ENCODE peak calls at places on chromosomes 1 and 21, in eight cellular contexts. T is posterior vena cava; W is choroid plexus epithelial cell; R is SW 1271; H is stimulated activated CD8-positive, alpha-beta memory T cell treated with anti-CD3 and anti-CD28 coated beads, Interleukin-7, amount 100 ng/mL, for 1 hour; P is body of pancreas; Y is B cell; V is mesothelial cell of epicardium. M is an unnamed sample.

GRCh38 chr1:170520601-170521000 is 11.4 kb upstream of the GORAB start:
- DNase-seq in R (no peak), T (no peak), W (no peak), V (no peak), Y (no peak), P (no peak), H (no peak), M (no peak)

GRCh38 chr1:160637821-160638539 is 8.9 kb downstream of the SLAMF1 start:
- DNase-seq in R (no peak), Y (peak), H (no peak), P (no peak), W (peak), V (no peak), T (no peak), M (peak)

GRCh38 chr1:10835423-10836421 is 39.3 kb upstream of the CASZ1 start:
- DNase-seq in V (peak), W (peak), H (no peak), R (no peak), P (peak), Y (no peak), T (no peak), M (peak)

GRCh38 chr1:10852018-10852417 is 55.6 kb upstream of the CASZ1 start:
- DNase-seq in Y (no peak), V (no peak), R (no peak), P (no peak), H (no peak), T (no peak), W (no peak), M (no peak)

GRCh38 chr21:42846221-42846620 is 33.1 kb downstream of the WDR4 start:
- DNase-seq in P (peak), V (peak), W (no peak), Y (no peak), T (peak), R (no peak), H (no peak), M (no peak)

GRCh38 chr21:45266518-45267389 is 20.9 kb downstream of the POFUT2 start:
- DNase-seq in H (no peak), R (no peak), Y (no peak), P (no peak), V (peak), W (peak), T (peak), M (peak)

GRCh38 chr21:42707207-42707830 is 53.9 kb downstream of the PDE9A start:
- DNase-seq in W (no peak), Y (no peak), P (no peak), V (no peak), T (no peak), R (no peak), H (no peak), M (no peak)

GRCh38 chr1:165629848-165630628 is 996 bp upstream of the MGST3 start:
- DNase-seq in H (no peak), Y (peak), R (no peak), P (no peak), W (no peak), V (no peak), T (no peak), M (no peak)

GRCh38 chr1:233679030-233679429 is 65.1 kb downstream of the KCNK1 start:
- DNase-seq in R (no peak), Y (no peak), V (no peak), W (no peak), P (no peak), H (no peak), T (no peak), M (no peak)

GRCh38 chr1:7596126-7596755 is 174.9 kb upstream of the VAMP3 start:
- DNase-seq in W (no peak), R (no peak), V (no peak), Y (no peak), H (no peak), P (no peak), T (peak), M (no peak)

GRCh38 chr1:38512789-38513188 is 346.8 kb downstream of the RRAGC start:
- DNase-seq in W (no peak), H (no peak), T (no peak), Y (no peak), V (no peak), R (no peak), P (no peak), M (no peak)

GRCh38 chr1:240244968-240245628 is 153.4 kb downstream of the FMN2 start:
- DNase-seq in H (no peak), P (no peak), W (peak), R (peak), V (no peak), T (no peak), Y (no peak), M (no peak)

GRCh38 chr1:9438431-9439073 is 100.7 kb upstream of the SLC25A33 start:
- DNase-seq in R (no peak), H (no peak), W (peak), T (peak), V (no peak), Y (no peak), P (peak), M (no peak)

GRCh38 chr1:12549460-12550349 is 68.3 kb downstream of the DHRS3 start:
- DNase-seq in P (no peak), W (peak), T (peak), Y (no peak), R (peak), V (peak), H (no peak), M (peak)

GRCh38 chr1:15625224-15625917 is 8.1 kb downstream of the DDI2 start:
- DNase-seq in R (no peak), H (no peak), T (no peak), Y (no peak), V (no peak), W (peak), P (no peak), M (no peak)

GRCh38 chr21:40841524-40842196 is 5.3 kb downstream of the DSCAM start:
- DNase-seq in H (no peak), Y (no peak), P (peak), R (peak), T (no peak), W (no peak), V (peak), M (peak)

GRCh38 chr1:231338270-231339128 is at the start of gene SPRTN:
- DNase-seq in Y (no peak), R (no peak), V (no peak), P (no peak), T (no peak), W (peak), H (no peak), M (no peak)

GRCh38 chr21:46308431-46308830 is 15.2 kb downstream of the C21orf58 start:
- DNase-seq in Y (no peak), H (no peak), R (no peak), P (no peak), W (no peak), V (no peak), T (no peak), M (no peak)

GRCh38 chr1:167136191-167136614 is 42.3 kb downstream of the STYXL2 start:
- DNase-seq in W (peak), V (no peak), T (no peak), Y (no peak), P (no peak), H (no peak), R (no peak), M (no peak)

GRCh38 chr21:41947596-41948403 is 6.0 kb downstream of the C2CD2 start:
- DNase-seq in Y (no peak), T (peak), V (no peak), R (no peak), H (no peak), P (no peak), W (no peak), M (no peak)

GRCh38 chr1:91170571-91170970 is 148.7 kb upstream of the ZNF644 start:
- DNase-seq in H (no peak), W (no peak), P (no peak), Y (no peak), V (no peak), T (no peak), R (no peak), M (no peak)

GRCh38 chr1:182143154-182143657 is 81.7 kb upstream of the ZNF648 start:
- DNase-seq in V (peak), T (peak), W (peak), H (peak), Y (peak), P (peak), R (no peak), M (peak)

GRCh38 chr1:39305555-39305954 is 101.1 kb downstream of the MACF1 start:
- DNase-seq in R (no peak), V (no peak), Y (no peak), H (no peak), P (no peak), W (no peak), T (no peak), M (no peak)

GRCh38 chr1:29956343-29957030 is 720.2 kb downstream of the PTPRU start:
- DNase-seq in H (no peak), P (no peak), T (no peak), R (no peak), V (no peak), W (no peak), Y (no peak), M (no peak)

GRCh38 chr21:33018707-33019455 is 6.9 kb upstream of the OLIG2 start:
- DNase-seq in T (no peak), W (no peak), R (no peak), V (no peak), H (no peak), P (no peak), Y (no peak), M (no peak)

GRCh38 chr1:177227978-177228720 is 57.4 kb downstream of the BRINP2 start:
- DNase-seq in W (no peak), Y (no peak), P (no peak), H (no peak), T (no peak), V (no peak), R (no peak), M (no peak)

GRCh38 chr21:44323591-44323990 is 15.6 kb downstream of the CFAP410 start:
- DNase-seq in H (no peak), W (no peak), P (no peak), Y (no peak), V (no peak), T (no peak), R (no peak), M (no peak)

GRCh38 chr1:3012511-3013291 is 8.6 kb upstream of the ACTRT2 start:
- DNase-seq in Y (peak), R (no peak), P (peak), V (peak), W (no peak), H (peak), T (peak), M (peak)

GRCh38 chr1:213719462-213719861 is 268.3 kb upstream of the PROX1 start:
- DNase-seq in T (no peak), Y (no peak), R (no peak), P (no peak), H (no peak), V (no peak), W (no peak), M (no peak)

GRCh38 chr1:54282101-54282847 is 82.3 kb downstream of the MRPL37 start:
- DNase-seq in W (no peak), Y (no peak), T (no peak), V (no peak), R (no peak), H (no peak), P (no peak), M (no peak)

GRCh38 chr21:29221259-29221744 is 77.4 kb upstream of the BACH1 start:
- DNase-seq in R (no peak), V (no peak), P (no peak), H (no peak), Y (no peak), W (peak), T (no peak), M (no peak)

GRCh38 chr1:157108448-157108847 is 8.8 kb upstream of the ETV3L start:
- DNase-seq in Y (no peak), V (no peak), T (no peak), H (no peak), P (no peak), W (no peak), R (no peak), M (no peak)

GRCh38 chr1:231319080-231319479 is 18.6 kb downstream of the EXOC8 start:
- DNase-seq in H (no peak), P (no peak), T (no peak), Y (no peak), R (no peak), V (no peak), W (no peak), M (no peak)

M was measured in activated CD4-positive, alpha-beta T cell treated with anti-CD3 and anti-CD28 coated beads for 36 hours.